ENCODE peak calls at places on chromosomes 1 and 21, in five cellular contexts. R, G, V, K and B are unnamed samples.

GRCh38 chr1:68819190-68819829 is 322.4 kb upstream of the DEPDC1 start:
- DNase-seq in R (peak), G (no peak), V (no peak), K (peak), B (no peak)

GRCh38 chr1:54149734-54150133 is 3.1 kb downstream of the CDCP2 start:
- DNase-seq in R (no peak), G (no peak), V (no peak), K (no peak), B (no peak)

GRCh38 chr1:163083690-163084089 is 14.5 kb downstream of the RGS4 start:
- DNase-seq in R (peak), G (no peak), V (no peak), K (peak), B (no peak)

GRCh38 chr1:64933296-64934070 is 32.9 kb downstream of the JAK1 start:
- DNase-seq in R (peak), G (no peak), V (no peak), K (no peak), B (peak)

GRCh38 chr1:174818951-174819350 is 180.8 kb upstream of the CACYBP start:
- DNase-seq in R (peak), G (no peak), V (peak), K (no peak), B (no peak)

GRCh38 chr1:162172733-162173132 is 103.2 kb downstream of the NOS1AP start:
- DNase-seq in R (no peak), G (no peak), V (no peak), K (no peak), B (no peak)

GRCh38 chr1:223141021-223141420 is 2.0 kb downstream of the TLR5 start:
- DNase-seq in R (peak), G (no peak), V (no peak), K (no peak), B (no peak)

GRCh38 chr1:58436615-58437297 is 109.8 kb downstream of the OMA1 start:
- DNase-seq in R (no peak), G (no peak), V (no peak), K (no peak), B (no peak)

GRCh38 chr21:21436012-21436545 is 437.9 kb downstream of the NCAM2 start:
- DNase-seq in R (peak), G (no peak), V (no peak), K (no peak), B (no peak)

GRCh38 chr1:208216062-208216461 is 28.1 kb downstream of the PLXNA2 start:
- DNase-seq in R (peak), G (no peak), V (no peak), K (no peak), B (no peak)

GRCh38 chr1:119510046-119510445 is 3.0 kb downstream of the HSD3B1 start:
- DNase-seq in R (peak), G (no peak), V (no peak), K (no peak), B (no peak)

GRCh38 chr1:50156241-50157010 is 47.7 kb downstream of the ELAVL4 start:
- DNase-seq in R (peak), G (no peak), V (no peak), K (no peak), B (no peak)

GRCh38 chr1:28887835-28888682 is 26.3 kb upstream of the EPB41 start:
- DNase-seq in R (no peak), G (no peak), V (no peak), K (no peak), B (no peak)

GRCh38 chr1:8663090-8663802 is 154.2 kb downstream of the RERE start:
- DNase-seq in R (peak), G (no peak), V (no peak), K (no peak), B (no peak)

GRCh38 chr1:70847013-70847412 is 200.6 kb downstream of the PTGER3 start:
- DNase-seq in R (no peak), G (no peak), V (no peak), K (no peak), B (no peak)

GRCh38 chr1:186927884-186928283 is 99.1 kb downstream of the PLA2G4A start:
- DNase-seq in R (no peak), G (no peak), V (no peak), K (no peak), B (no peak)

GRCh38 chr1:27959792-27960603 is at the start of gene XKR8:
- DNase-seq in R (peak), G (peak), V (peak), K (peak), B (peak)

GRCh38 chr1:17735791-17736190 is 19.3 kb upstream of the ACTL8 start:
- DNase-seq in R (no peak), G (no peak), V (no peak), K (no peak), B (no peak)

DNA sequence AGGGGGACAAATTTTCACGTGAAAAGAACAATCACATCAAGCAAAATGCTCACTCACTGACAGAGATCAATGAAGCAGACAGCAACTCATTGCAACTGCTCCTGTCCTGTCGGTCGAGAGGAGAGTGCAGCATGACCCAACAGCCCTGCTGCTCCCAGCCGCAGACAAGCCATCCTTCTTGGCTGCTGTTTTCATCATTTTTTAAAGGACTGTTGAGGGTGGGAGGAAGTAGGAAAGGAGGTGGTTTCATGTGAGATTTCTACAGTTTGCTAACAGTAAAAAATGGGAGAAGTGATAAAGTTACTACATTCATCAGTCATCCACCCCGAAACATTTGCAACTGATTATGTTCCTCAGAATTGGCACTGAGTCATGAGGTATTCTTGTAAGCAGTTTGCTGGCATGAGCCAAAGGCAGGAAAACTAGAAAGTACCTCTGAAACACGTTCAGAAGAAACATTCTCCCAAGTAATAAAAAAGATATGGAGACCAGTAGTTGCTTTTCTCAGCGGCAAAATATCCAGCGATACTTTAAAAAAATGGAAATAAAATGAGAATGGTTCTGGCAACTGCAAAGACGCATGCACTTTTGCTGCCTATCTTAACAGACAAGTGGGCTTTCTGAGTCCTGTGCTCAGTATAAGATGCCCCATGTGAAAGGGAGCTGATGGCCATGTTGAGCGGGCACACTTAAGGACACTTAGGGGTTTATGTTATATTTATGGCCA is 72.0 kb upstream of the CLDN14 start:
- DNase-seq in R (no peak), G (no peak), V (no peak), K (no peak), B (peak)
- H3K4me3 ChIP-seq in R (no peak), G (no peak), V (no peak), K (no peak), B (no peak)

DNA sequence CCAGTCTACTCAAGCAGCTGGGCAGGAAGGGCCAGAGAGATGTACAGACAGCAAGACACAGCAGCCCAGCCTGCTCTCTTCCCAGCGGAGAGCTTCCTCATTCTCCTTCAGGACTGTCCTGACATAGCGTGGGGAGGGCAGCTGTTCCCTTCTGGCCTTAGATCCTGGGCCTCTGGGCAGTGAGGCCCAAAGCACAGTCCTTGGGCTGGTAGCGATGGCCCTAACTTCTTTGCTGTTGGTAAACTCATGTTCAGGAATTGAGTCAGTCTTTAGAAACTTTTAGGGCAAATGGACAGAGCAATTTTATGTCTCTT is 89.0 kb downstream of the BCAR3 start:
- DNase-seq in R (no peak), G (no peak), V (no peak), K (no peak), B (no peak)
- H3K4me3 ChIP-seq in R (no peak), G (no peak), V (no peak), K (no peak), B (no peak)

GRCh38 chr1:205519541-205520131 is 15.2 kb downstream of the CDK18 start:
- DNase-seq in R (no peak), G (no peak), V (no peak), K (no peak), B (no peak)
- H3K4me3 ChIP-seq in R (no peak), G (no peak), V (no peak), K (no peak), B (no peak)

GRCh38 chr1:33338495-33339211 is 17.8 kb upstream of the A3GALT2 start:
- DNase-seq in R (no peak), G (no peak), V (no peak), K (no peak), B (no peak)
- H3K4me3 ChIP-seq in R (no peak), G (no peak), V (no peak), K (no peak), B (no peak)

GRCh38 chr1:47227370-47228232 is 4.4 kb downstream of the TAL1 start:
- DNase-seq in R (no peak), G (no peak), V (no peak), K (no peak), B (no peak)
- H3K4me3 ChIP-seq in R (no peak), G (no peak), V (no peak), K (no peak), B (no peak)

GRCh38 chr21:42741056-42741455 is 87.6 kb downstream of the PDE9A start:
- DNase-seq in R (no peak), G (no peak), V (no peak), K (no peak), B (no peak)
- H3K4me3 ChIP-seq in R (no peak), G (no peak), V (no peak), K (no peak), B (no peak)

GRCh38 chr21:36981049-36981391 is 14.6 kb upstream of the HLCS start:
- DNase-seq in R (peak), G (no peak), V (no peak), K (no peak), B (no peak)
- H3K4me3 ChIP-seq in R (peak), G (peak), V (no peak), K (peak), B (peak)

GRCh38 chr1:111666828-111667227 is 47.2 kb downstream of the RAP1A start:
- DNase-seq in R (no peak), G (no peak), V (no peak), K (no peak), B (no peak)

GRCh38 chr1:111660204-111661150 is 40.9 kb downstream of the RAP1A start:
- DNase-seq in R (no peak), G (no peak), V (no peak), K (no peak), B (no peak)

GRCh38 chr1:111669268-111669667 is 49.7 kb downstream of the RAP1A start:
- DNase-seq in R (no peak), G (no peak), V (no peak), K (no peak), B (no peak)

DNA sequence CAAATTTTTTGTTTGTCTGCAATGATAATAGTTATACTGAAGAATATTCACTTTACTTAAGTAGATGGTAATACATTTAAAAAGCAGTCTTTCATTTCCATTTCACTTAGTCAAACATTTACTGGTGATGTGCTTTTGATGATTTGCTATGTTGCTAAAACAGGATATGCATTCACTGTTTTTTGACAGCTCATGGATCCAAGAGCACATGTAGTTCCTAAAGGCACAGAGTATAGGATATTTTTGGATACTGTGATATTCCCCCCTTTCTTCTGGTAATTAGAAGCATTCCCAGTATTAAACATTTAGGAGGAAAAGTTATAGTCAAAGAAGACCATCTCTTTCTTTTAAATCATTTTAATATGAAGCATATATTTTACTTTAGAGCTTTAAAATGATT is 45.9 kb downstream of the RAP1A start:
- DNase-seq in R (no peak), G (no peak), V (no peak), K (no peak), B (no peak)
- H3K4me3 ChIP-seq in R (no peak), G (no peak), V (no peak), K (no peak), B (no peak)